ENCODE peak calls at places on chromosomes 13 and 19, in six cellular contexts. K, W, N, P, S and A are unnamed samples.

GRCh38 chr13:70170689-70171088 is 62.4 kb upstream of the KLHL1 start:
- DNase-seq in K (no peak), W (no peak), N (no peak), P (no peak), S (no peak), A (no peak)

GRCh38 chr13:28492527-28493367 is 2.2 kb downstream of the FLT1 start:
- DNase-seq in K (no peak), W (peak; percentile 65), N (no peak), P (peak; percentile 52), S (no peak), A (no peak)

GRCh38 chr13:97344250-97345175 is 89.5 kb upstream of the RAP2A start:
- DNase-seq in K (peak; percentile 46), W (peak; percentile 27), N (peak; percentile 75), P (no peak), S (no peak), A (peak; percentile 43)

GRCh38 chr19:10805075-10805757 is 30.8 kb downstream of the TMED1 start:
- DNase-seq in K (no peak), W (no peak), N (no peak), P (no peak), S (no peak), A (no peak)

GRCh38 chr19:32498641-32499200 is 82.3 kb upstream of the PDCD5 start:
- DNase-seq in K (no peak), W (no peak), N (no peak), P (no peak), S (no peak), A (no peak)

GRCh38 chr19:47047272-47047930 is 1.0 kb downstream of the TMEM160 start:
- DNase-seq in K (no peak), W (no peak), N (no peak), P (no peak), S (no peak), A (no peak)

GRCh38 chr13:52994865-52995264 is 33.7 kb upstream of the OLFM4 start:
- DNase-seq in K (no peak), W (no peak), N (no peak), P (no peak), S (no peak), A (no peak)

GRCh38 chr13:94128430-94128829 is 351.1 kb downstream of the DCT start:
- DNase-seq in K (no peak), W (no peak), N (peak; percentile 43), P (no peak), S (no peak), A (no peak)

GRCh38 chr13:60627071-60627686 is 230.2 kb downstream of the TDRD3 start:
- DNase-seq in K (peak; percentile 42), W (no peak), N (peak; percentile 48), P (no peak), S (peak; percentile 65), A (no peak)

GRCh38 chr13:39603424-39603947 is 493 bp upstream of the LHFPL6 start:
- DNase-seq in K (no peak), W (no peak), N (peak; percentile 40), P (no peak), S (no peak), A (no peak)

GRCh38 chr19:12126707-12127106 is 13.4 kb downstream of the ZNF20 start:
- DNase-seq in K (no peak), W (no peak), N (peak; percentile 20), P (no peak), S (no peak), A (no peak)

GRCh38 chr13:31073859-31074718 is 87.6 kb downstream of the HSPH1 start:
- DNase-seq in K (no peak), W (no peak), N (peak; percentile 56), P (no peak), S (peak; percentile 27), A (no peak)

GRCh38 chr19:45779231-45780145 is 2.8 kb downstream of the DMPK start:
- DNase-seq in K (no peak), W (peak; percentile 71), N (peak; percentile 45), P (no peak), S (no peak), A (no peak)

GRCh38 chr19:56271096-56271495 is 1.5 kb upstream of the EDDM13 start:
- DNase-seq in K (no peak), W (no peak), N (no peak), P (no peak), S (no peak), A (no peak)